ENCODE peak calls at places on chromosomes 13 and 19, in six cellular contexts. D is bronchial epithelial cell; F is GM03348; P is T-helper 2 cell treated with Interferon-gamma antibody and Interleukin-4, amounts not matched to agents 5 μg/mL and 100 μg/mL, for 36 hours; W is iris pigment epithelial cell; X is H54. I is an unnamed sample.
A peak's percentile ranks its signal among the peaks of the same experiment; 100 is the strongest.

GRCh38 chr13:89153941-89154340 is 1482.8 kb downstream of the SLITRK5 start:
- DNase-seq in D (no peak), F (no peak), P (no peak), W (no peak), X (no peak), I (no peak)

GRCh38 chr19:2477141-2477710 is 1.3 kb downstream of the GADD45B start:
- DNase-seq in D (peak; percentile 64), F (peak; percentile 27), P (peak; percentile 54), W (peak; percentile 51), X (no peak), I (peak; percentile 66)

GRCh38 chr19:32581704-32582164 is 744 bp downstream of the PDCD5 start:
- DNase-seq in D (peak; percentile 67), F (peak; percentile 43), P (no peak), W (peak; percentile 70), X (peak; percentile 30), I (no peak)

GRCh38 chr13:27281420-27281819 is 10.8 kb downstream of the RASL11A start:
- DNase-seq in D (no peak), F (no peak), P (no peak), W (no peak), X (no peak), I (peak; percentile 62)

GRCh38 chr19:19480688-19481087 is 34.7 kb downstream of the TSSK6 start:
- DNase-seq in D (no peak), F (no peak), P (no peak), W (no peak), X (no peak), I (no peak)

GRCh38 chr13:59997976-59998375 is 165.8 kb downstream of the DIAPH3 start:
- DNase-seq in D (no peak), F (no peak), P (no peak), W (no peak), X (no peak), I (no peak)

GRCh38 chr19:46513461-46514236 is 18.0 kb upstream of the PNMA8B start:
- DNase-seq in D (peak; percentile 22), F (peak; percentile 93), P (peak; percentile 69), W (peak; percentile 62), X (peak; percentile 69), I (peak; percentile 85)

GRCh38 chr19:22517496-22518411 is 95.6 kb upstream of the ZNF98 start:
- DNase-seq in D (no peak), F (no peak), P (no peak), W (no peak), X (no peak), I (no peak)

GRCh38 chr19:16351133-16351809 is 26.6 kb downstream of the KLF2 start:
- DNase-seq in D (peak; percentile 8), F (peak; percentile 38), P (no peak), W (no peak), X (no peak), I (no peak)

GRCh38 chr13:34657716-34658115 is 284.4 kb upstream of the NBEA start:
- DNase-seq in D (peak; percentile 87), F (peak; percentile 58), P (no peak), W (peak; percentile 25), X (no peak), I (no peak)

GRCh38 chr19:10294368-10294697 is 4.6 kb downstream of the ICAM5 start:
- DNase-seq in D (no peak), F (no peak), P (no peak), W (no peak), X (no peak), I (no peak)

GRCh38 chr19:45681391-45682015 is 10.2 kb downstream of the SNRPD2 start:
- DNase-seq in D (peak; percentile 76), F (peak; percentile 93), P (peak; percentile 89), W (peak; percentile 75), X (peak; percentile 84), I (peak; percentile 95)

GRCh38 chr13:31395090-31395489 is 195.3 kb downstream of the B3GLCT start:
- DNase-seq in D (no peak), F (no peak), P (no peak), W (no peak), X (no peak), I (no peak)

GRCh38 chr19:19747357-19748220 is 14.7 kb upstream of the ZNF14 start:
- DNase-seq in D (no peak), F (no peak), P (no peak), W (no peak), X (no peak), I (no peak)

GRCh38 chr19:7926727-7927604 is 1.0 kb upstream of the CTXN1 start:
- DNase-seq in D (no peak), F (no peak), P (no peak), W (no peak), X (no peak), I (no peak)

GRCh38 chr19:18388328-18389094 is 2.6 kb downstream of the GDF15 start:
- DNase-seq in D (no peak), F (peak; percentile 91), P (peak; percentile 77), W (no peak), X (peak; percentile 68), I (peak; percentile 77)

GRCh38 chr19:50912727-50913716 is 1.8 kb upstream of the KLK4 start:
- DNase-seq in D (no peak), F (no peak), P (peak; percentile 56), W (peak; percentile 38), X (no peak), I (no peak)

GRCh38 chr19:1864480-1865171 is 1.2 kb upstream of the KLF16 start:
- DNase-seq in D (no peak), F (peak; percentile 87), P (peak; percentile 75), W (peak; percentile 46), X (peak; percentile 88), I (peak; percentile 87)

GRCh38 chr19:664913-665443 is 2.0 kb upstream of the RNF126 start:
- DNase-seq in D (peak; percentile 41), F (peak; percentile 89), P (peak; percentile 78), W (peak; percentile 57), X (peak; percentile 91), I (peak; percentile 86)

GRCh38 chr13:26540319-26540718 is 17.2 kb upstream of the WASF3 start:
- DNase-seq in D (no peak), F (no peak), P (no peak), W (no peak), X (no peak), I (no peak)

GRCh38 chr13:31067416-31068118 is 94.1 kb downstream of the HSPH1 start:
- DNase-seq in D (peak; percentile 93), F (peak; percentile 61), P (no peak), W (peak; percentile 75), X (peak; percentile 63), I (no peak)

GRCh38 chr19:13056052-13056660 is 46.5 kb downstream of the LYL1 start:
- DNase-seq in D (peak; percentile 71), F (peak; percentile 86), P (no peak), W (peak; percentile 81), X (peak; percentile 88), I (peak; percentile 77)

GRCh38 chr13:24680258-24680920 is at the start of gene ATP12A:
- DNase-seq in D (no peak), F (no peak), P (peak; percentile 39), W (no peak), X (no peak), I (peak; percentile 61)

GRCh38 chr13:112450567-112451240 is 74.5 kb downstream of the SPACA7 start:
- DNase-seq in D (no peak), F (no peak), P (no peak), W (no peak), X (no peak), I (no peak)

GRCh38 chr13:23488442-23488841 is 54.9 kb upstream of the SACS start:
- DNase-seq in D (no peak), F (no peak), P (no peak), W (peak; percentile 68), X (no peak), I (no peak)

GRCh38 chr19:10271543-10272086 is 695 bp downstream of the ICAM1 start:
- DNase-seq in D (peak; percentile 28), F (no peak), P (peak; percentile 48), W (peak; percentile 78), X (no peak), I (peak; percentile 74)

GRCh38 chr19:54928299-54928698 is 19.0 kb downstream of the NLRP7 start:
- DNase-seq in D (no peak), F (no peak), P (no peak), W (peak; percentile 4), X (no peak), I (no peak)